ENCODE peak calls at places on chromosomes 13 and 19, in nine cellular contexts. D is SK-N-SH, G is H9, F is tibial nerve, H is ascending aorta, U is lower lobe of right lung, Z is fibroblast of lung, O is hepatocyte, E is HAP-1. K is an unnamed sample. For H3K9me3, the result is how much of the 10 kb centered on the place peaks cover.

GRCh38 chr13:44921478-44921877 is 67.8 kb downstream of the NUFIP1 start:
- DNase-seq in E (no peak), G (peak), F (no peak), Z (no peak), H (no peak), D (no peak), U (no peak), O (no peak), K (no peak)

GRCh38 chr19:45906221-45906620 is 3.8 kb upstream of the MYPOP start:
- DNase-seq in D (no peak), O (no peak), E (no peak), G (no peak), U (no peak), F (no peak), Z (no peak), H (no peak), K (no peak)

GRCh38 chr13:99572131-99572530 is 70.9 kb downstream of the TM9SF2 start:
- DNase-seq in H (no peak), D (no peak), G (no peak), E (no peak), O (no peak), F (no peak), Z (no peak), U (no peak), K (no peak)

GRCh38 chr13:84649853-84650252 is 767.6 kb upstream of the SLITRK1 start:
- DNase-seq in D (no peak), E (no peak), Z (no peak), H (no peak), U (no peak), F (no peak), G (no peak), O (no peak), K (no peak)

GRCh38 chr13:100828226-100828625 is 153.6 kb upstream of the TMTC4 start:
- DNase-seq in H (no peak), Z (no peak), E (no peak), D (peak), F (no peak), U (no peak), O (no peak), G (peak), K (no peak)

GRCh38 chr13:28719227-28719562 is 425 bp upstream of the SLC46A3 start:
- DNase-seq in Z (peak), D (no peak), H (no peak), G (no peak), U (no peak), O (no peak), F (no peak), E (no peak), K (no peak)

GRCh38 chr13:98571955-98572662 is 4.8 kb downstream of the STK24 start:
- DNase-seq in F (no peak), H (no peak), U (no peak), Z (peak), D (peak), G (no peak), E (no peak), O (peak), K (no peak)

GRCh38 chr13:45417790-45418534 is at the start of gene SLC25A30:
- DNase-seq in E (peak), H (peak), Z (peak), O (peak), D (peak), U (peak), G (peak), F (peak), K (peak)

GRCh38 chr13:24540236-24541126 is 27.9 kb upstream of the PARP4 start:
- DNase-seq in D (peak), O (peak), U (peak), Z (no peak), F (no peak), H (no peak), E (no peak), G (peak), K (no peak)

GRCh38 chr19:36081894-36082293 is 27.2 kb downstream of the WDR62 start:
- DNase-seq in H (no peak), D (no peak), E (no peak), O (no peak), G (no peak), F (no peak), U (no peak), Z (no peak), K (no peak)

GRCh38 chr13:97226788-97227627 is 4.9 kb downstream of the MBNL2 start:
- DNase-seq in Z (no peak), G (peak), E (peak), F (no peak), O (peak), D (no peak), H (no peak), U (no peak), K (no peak)

GRCh38 chr19:2852598-2852997 is 11.3 kb downstream of the ZNF555 start:
- DNase-seq in F (no peak), U (no peak), E (no peak), H (no peak), G (no peak), O (no peak), D (no peak), Z (peak), K (no peak)
- H3K9me3 ChIP-seq in F (half or more), U (half or more), E (half or more), H (half or more), G (half or more), O (half or more), D (under half), Z (under half), K (under half)

DNA sequence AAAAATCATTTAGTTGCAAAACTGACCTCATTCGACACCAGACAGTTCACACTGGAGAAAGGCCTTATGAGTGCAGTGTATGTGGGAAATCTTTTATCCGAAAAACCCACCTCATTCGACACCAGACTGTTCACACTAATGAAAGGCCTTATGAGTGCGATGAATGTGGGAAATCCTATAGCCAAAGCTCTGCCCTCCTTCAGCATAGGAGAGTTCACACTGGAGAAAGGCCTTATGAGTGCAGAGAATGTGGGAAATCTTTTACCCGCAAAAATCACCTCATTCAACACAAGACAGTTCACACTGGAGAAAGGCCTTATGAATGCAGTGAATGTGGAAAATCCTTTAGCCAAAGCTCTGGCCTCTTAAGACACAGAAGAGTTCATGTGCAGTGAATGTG is 7.1 kb upstream of the ZNF134 start:
- DNase-seq in H (no peak), U (no peak), O (no peak), Z (no peak), D (no peak), F (no peak), E (no peak), G (no peak), K (no peak)
- H3K9me3 ChIP-seq in H (half or more), U (half or more), O (under half), Z (under half), D (under half), F (half or more), E (under half), G (under half), K (under half)

GRCh38 chr19:55923556-55923955 is 8.6 kb downstream of the NLRP13 start:
- DNase-seq in E (no peak), H (no peak), Z (no peak), U (no peak), F (no peak), G (no peak), O (no peak), D (no peak), K (no peak)
- H3K9me3 ChIP-seq in E (under half), H (under half), Z (under half), U (under half), F (half or more), G (half or more), O (under half), D (under half), K (under half)

GRCh38 chr19:56834564-56835375 is 5.8 kb downstream of the PEG3 start:
- DNase-seq in E (no peak), D (no peak), U (no peak), F (no peak), H (no peak), G (no peak), O (no peak), Z (no peak), K (no peak)
- H3K9me3 ChIP-seq in E (under half), D (under half), U (under half), F (under half), H (under half), G (half or more), O (under half), Z (under half), K (under half)

DNA sequence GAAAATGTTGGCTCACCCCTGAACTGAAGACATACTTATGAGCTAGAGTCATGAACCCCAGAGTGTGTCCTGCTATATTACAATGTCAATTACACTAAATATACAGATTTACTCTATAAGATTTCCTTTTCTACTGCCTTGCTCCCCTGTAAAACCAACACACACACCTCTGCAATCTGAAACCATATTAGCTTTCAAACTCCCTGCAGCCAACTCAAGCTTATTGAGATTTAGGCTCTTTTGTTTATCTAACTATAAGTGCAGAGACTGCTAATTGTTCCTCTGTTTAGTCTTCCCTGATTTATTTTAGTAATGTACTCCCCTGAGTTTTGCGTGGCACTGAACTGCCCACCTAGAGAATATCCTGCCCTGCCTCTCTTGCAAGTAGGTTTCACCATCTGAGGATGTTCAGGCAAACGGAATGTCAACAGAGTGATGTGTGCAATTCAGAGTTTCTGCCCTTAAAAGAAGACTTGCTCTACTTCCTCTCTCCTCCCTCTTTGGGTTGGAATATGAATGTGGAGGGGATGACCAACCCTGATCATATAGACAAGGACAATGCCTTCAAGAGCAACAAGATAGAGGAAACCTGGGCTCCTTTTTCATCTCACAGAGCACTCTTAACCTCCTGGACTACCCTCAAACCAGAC is 22.3 kb downstream of the FAM216B start:
- DNase-seq in U (no peak), H (no peak), G (no peak), O (no peak), D (no peak), F (no peak), Z (peak), E (no peak), K (no peak)
- H3K9me3 ChIP-seq in U (under half), H (under half), G (under half), O (under half), D (under half), F (under half), Z (under half), E (under half), K (under half)

GRCh38 chr19:29410974-29411615 is 114.7 kb upstream of the VSTM2B start:
- DNase-seq in F (no peak), D (no peak), O (no peak), Z (no peak), E (no peak), G (no peak), U (no peak), H (no peak), K (no peak)

GRCh38 chr19:29409121-29409862 is 116.5 kb upstream of the VSTM2B start:
- DNase-seq in O (no peak), F (no peak), Z (no peak), H (no peak), D (no peak), E (no peak), U (no peak), G (no peak), K (no peak)

GRCh38 chr19:29417048-29417447 is 108.7 kb upstream of the VSTM2B start:
- DNase-seq in E (no peak), H (no peak), O (no peak), U (no peak), Z (no peak), F (no peak), G (no peak), D (no peak), K (no peak)

GRCh38 chr19:29415507-29415906 is 110.3 kb upstream of the VSTM2B start:
- DNase-seq in D (no peak), O (no peak), H (no peak), F (no peak), G (peak), E (no peak), Z (no peak), U (no peak), K (no peak)

GRCh38 chr19:29413435-29413834 is 112.4 kb upstream of the VSTM2B start:
- DNase-seq in D (no peak), H (no peak), U (no peak), Z (no peak), O (no peak), G (no peak), E (no peak), F (no peak), K (no peak)
- H3K9me3 ChIP-seq in D (under half), H (under half), U (under half), Z (under half), O (under half), G (under half), E (under half), F (under half), K (under half)

GRCh38 chr19:22605275-22606211 is 28.6 kb upstream of the ZNF492 start:
- DNase-seq in U (no peak), D (no peak), E (no peak), O (no peak), F (no peak), H (peak), Z (no peak), G (no peak), K (no peak)
- H3K9me3 ChIP-seq in U (under half), D (under half), E (under half), O (under half), F (under half), H (under half), Z (under half), G (half or more), K (under half)

DNA sequence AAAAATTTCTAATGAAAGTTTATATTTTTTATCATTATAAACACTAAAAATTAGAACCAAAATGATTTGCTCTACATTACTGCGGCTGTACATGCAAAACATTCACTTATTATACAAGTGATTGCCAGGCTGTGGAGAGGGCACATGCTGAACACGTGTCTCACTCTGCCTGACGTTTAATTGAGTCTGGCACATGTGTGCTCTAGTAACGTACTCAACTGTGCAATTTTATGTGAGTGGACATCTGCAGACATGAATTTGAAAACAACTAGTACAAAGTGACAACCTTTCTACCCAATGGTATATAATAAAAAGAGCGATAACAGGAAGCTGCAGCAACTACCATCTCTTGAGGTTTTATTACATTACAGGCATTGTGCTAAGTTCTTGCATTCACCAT is 341.4 kb downstream of the KLF12 start:
- DNase-seq in Z (no peak), U (no peak), O (no peak), G (no peak), E (no peak), H (no peak), F (no peak), D (no peak), K (no peak)
- H3K9me3 ChIP-seq in Z (under half), U (under half), O (under half), G (under half), E (under half), H (under half), F (under half), D (under half), K (under half)

DNA sequence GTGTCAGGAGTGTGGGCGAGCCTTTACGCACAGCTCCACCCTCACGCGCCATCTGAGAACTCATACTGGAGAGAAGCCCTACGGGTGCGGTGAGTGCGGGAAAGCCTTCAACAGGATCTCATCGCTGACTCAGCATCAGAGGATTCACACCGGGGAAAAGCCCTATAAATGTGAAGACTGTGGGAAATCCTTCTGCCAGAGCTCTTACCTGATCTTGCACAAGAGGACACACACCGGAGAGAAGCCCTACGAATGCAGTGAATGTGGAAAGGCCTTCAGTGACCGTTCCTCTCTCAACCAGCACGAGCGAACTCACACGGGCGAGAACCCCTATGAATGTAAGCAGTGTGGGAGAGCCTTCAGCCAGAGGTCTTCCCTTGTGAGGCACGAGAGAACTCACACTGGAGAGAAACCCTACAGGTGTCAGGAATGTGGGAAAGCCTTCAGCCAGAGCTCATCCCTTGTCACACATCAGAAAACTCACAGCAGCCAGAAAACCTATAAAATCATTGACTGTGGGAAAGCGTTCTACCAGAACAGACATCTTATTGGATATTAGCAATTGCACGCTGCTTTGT is 6.9 kb upstream of the ZNF555 start:
- DNase-seq in D (no peak), U (no peak), F (no peak), E (no peak), H (no peak), G (no peak), Z (peak), O (no peak), K (no peak)
- H3K9me3 ChIP-seq in D (under half), U (half or more), F (half or more), E (under half), H (half or more), G (half or more), Z (under half), O (under half), K (under half)

GRCh38 chr19:11651062-11651461 is 53.8 kb downstream of the ZNF627 start:
- DNase-seq in G (no peak), D (no peak), Z (no peak), U (no peak), E (no peak), F (no peak), O (no peak), H (no peak), K (no peak)
- H3K9me3 ChIP-seq in G (under half), D (under half), Z (under half), U (under half), E (under half), F (under half), O (under half), H (under half), K (under half)

K was measured in T-helper 17 cell.